ENCODE peak calls at places on chromosomes 11 and 22, in seven cellular contexts. One of them, this sample, is unnamed.

GRCh38 chr11:62104816-62105610 is 18.8 kb upstream of the INCENP start:
- DNase-seq in NCI-H1092: no peak
- DNase-seq in mammary epithelial cell: no peak
- DNase-seq in SK-MEL-5: peak; percentile 78
- DNase-seq in stimulated activated CD4-positive, alpha-beta T cell treated with anti-CD3 and anti-CD28 coated beads, Interleukin-15, amount 100 ng/mL, for 48 hours: no peak
- DNase-seq in transverse colon: no peak
- DNase-seq in D721Med: no peak
- DNase-seq in this sample: peak; percentile 22

GRCh38 chr11:76610371-76610770 is 60.2 kb downstream of the LRRC32 start:
- DNase-seq in transverse colon: no peak
- DNase-seq in SK-MEL-5: no peak
- DNase-seq in mammary epithelial cell: no peak
- DNase-seq in NCI-H1092: no peak
- DNase-seq in D721Med: no peak
- DNase-seq in stimulated activated CD4-positive, alpha-beta T cell treated with anti-CD3 and anti-CD28 coated beads, Interleukin-15, amount 100 ng/mL, for 48 hours: no peak
- DNase-seq in this sample: no peak

GRCh38 chr22:19723990-19724827 is 870 bp downstream of the GP1BB start:
- DNase-seq in transverse colon: no peak
- DNase-seq in D721Med: no peak
- DNase-seq in mammary epithelial cell: no peak
- DNase-seq in SK-MEL-5: peak; percentile 29
- DNase-seq in NCI-H1092: no peak
- DNase-seq in stimulated activated CD4-positive, alpha-beta T cell treated with anti-CD3 and anti-CD28 coated beads, Interleukin-15, amount 100 ng/mL, for 48 hours: no peak
- DNase-seq in this sample: no peak

GRCh38 chr22:48449466-48450187 is 1378.0 kb downstream of the BRD1 start:
- DNase-seq in SK-MEL-5: no peak
- DNase-seq in transverse colon: no peak
- DNase-seq in D721Med: no peak
- DNase-seq in stimulated activated CD4-positive, alpha-beta T cell treated with anti-CD3 and anti-CD28 coated beads, Interleukin-15, amount 100 ng/mL, for 48 hours: no peak
- DNase-seq in mammary epithelial cell: no peak
- DNase-seq in NCI-H1092: no peak
- DNase-seq in this sample: no peak

GRCh38 chr11:10638285-10638684 is 55.3 kb downstream of the IRAG1 start:
- DNase-seq in mammary epithelial cell: no peak
- DNase-seq in SK-MEL-5: no peak
- DNase-seq in transverse colon: no peak
- DNase-seq in stimulated activated CD4-positive, alpha-beta T cell treated with anti-CD3 and anti-CD28 coated beads, Interleukin-15, amount 100 ng/mL, for 48 hours: no peak
- DNase-seq in D721Med: no peak
- DNase-seq in NCI-H1092: no peak
- DNase-seq in this sample: no peak

GRCh38 chr22:20239063-20239950 is 28.8 kb downstream of the RTN4R start:
- DNase-seq in NCI-H1092: no peak
- DNase-seq in SK-MEL-5: no peak
- DNase-seq in mammary epithelial cell: no peak
- DNase-seq in stimulated activated CD4-positive, alpha-beta T cell treated with anti-CD3 and anti-CD28 coated beads, Interleukin-15, amount 100 ng/mL, for 48 hours: no peak
- DNase-seq in D721Med: no peak
- DNase-seq in transverse colon: peak; percentile 19
- DNase-seq in this sample: no peak

GRCh38 chr22:20009018-20009482 is 7.6 kb downstream of the ARVCF start:
- DNase-seq in NCI-H1092: no peak
- DNase-seq in transverse colon: no peak
- DNase-seq in mammary epithelial cell: no peak
- DNase-seq in stimulated activated CD4-positive, alpha-beta T cell treated with anti-CD3 and anti-CD28 coated beads, Interleukin-15, amount 100 ng/mL, for 48 hours: no peak
- DNase-seq in D721Med: no peak
- DNase-seq in SK-MEL-5: no peak
- DNase-seq in this sample: no peak

GRCh38 chr11:73194593-73194992 is 23.5 kb upstream of the P2RY2 start:
- DNase-seq in D721Med: no peak
- DNase-seq in mammary epithelial cell: peak; percentile 87
- DNase-seq in SK-MEL-5: no peak
- DNase-seq in NCI-H1092: no peak
- DNase-seq in transverse colon: peak; percentile 91
- DNase-seq in stimulated activated CD4-positive, alpha-beta T cell treated with anti-CD3 and anti-CD28 coated beads, Interleukin-15, amount 100 ng/mL, for 48 hours: no peak
- DNase-seq in this sample: no peak

GRCh38 chr11:123194308-123195181 is 503 bp downstream of the CLMP start:
- DNase-seq in D721Med: peak; percentile 28
- DNase-seq in mammary epithelial cell: peak; percentile 56
- DNase-seq in stimulated activated CD4-positive, alpha-beta T cell treated with anti-CD3 and anti-CD28 coated beads, Interleukin-15, amount 100 ng/mL, for 48 hours: no peak
- DNase-seq in NCI-H1092: peak; percentile 49
- DNase-seq in SK-MEL-5: no peak
- DNase-seq in transverse colon: no peak
- DNase-seq in this sample: no peak

GRCh38 chr11:11584446-11584810 is 37.4 kb downstream of the GALNT18 start:
- DNase-seq in SK-MEL-5: no peak
- DNase-seq in mammary epithelial cell: peak; percentile 97
- DNase-seq in D721Med: no peak
- DNase-seq in transverse colon: no peak
- DNase-seq in stimulated activated CD4-positive, alpha-beta T cell treated with anti-CD3 and anti-CD28 coated beads, Interleukin-15, amount 100 ng/mL, for 48 hours: no peak
- DNase-seq in NCI-H1092: no peak
- DNase-seq in this sample: no peak

GRCh38 chr11:77375114-77375513 is 73.6 kb upstream of the GDPD4 start:
- DNase-seq in transverse colon: no peak
- DNase-seq in D721Med: no peak
- DNase-seq in stimulated activated CD4-positive, alpha-beta T cell treated with anti-CD3 and anti-CD28 coated beads, Interleukin-15, amount 100 ng/mL, for 48 hours: no peak
- DNase-seq in NCI-H1092: no peak
- DNase-seq in SK-MEL-5: no peak
- DNase-seq in mammary epithelial cell: no peak
- DNase-seq in this sample: no peak

GRCh38 chr11:1408346-1408745 is 18.6 kb downstream of the BRSK2 start:
- DNase-seq in NCI-H1092: no peak
- DNase-seq in D721Med: no peak
- DNase-seq in mammary epithelial cell: no peak
- DNase-seq in stimulated activated CD4-positive, alpha-beta T cell treated with anti-CD3 and anti-CD28 coated beads, Interleukin-15, amount 100 ng/mL, for 48 hours: no peak
- DNase-seq in SK-MEL-5: no peak
- DNase-seq in transverse colon: no peak
- DNase-seq in this sample: no peak

GRCh38 chr11:121895919-121896318 is 220.1 kb downstream of the BLID start:
- DNase-seq in D721Med: no peak
- DNase-seq in SK-MEL-5: no peak
- DNase-seq in NCI-H1092: no peak
- DNase-seq in stimulated activated CD4-positive, alpha-beta T cell treated with anti-CD3 and anti-CD28 coated beads, Interleukin-15, amount 100 ng/mL, for 48 hours: no peak
- DNase-seq in mammary epithelial cell: peak; percentile 54
- DNase-seq in transverse colon: no peak
- DNase-seq in this sample: no peak

GRCh38 chr11:123450593-123450992 is 20.5 kb downstream of the GRAMD1B start:
- DNase-seq in transverse colon: no peak
- DNase-seq in mammary epithelial cell: no peak
- DNase-seq in D721Med: no peak
- DNase-seq in NCI-H1092: no peak
- DNase-seq in SK-MEL-5: no peak
- DNase-seq in stimulated activated CD4-positive, alpha-beta T cell treated with anti-CD3 and anti-CD28 coated beads, Interleukin-15, amount 100 ng/mL, for 48 hours: no peak
- DNase-seq in this sample: no peak

GRCh38 chr11:33168605-33169240 is 7.4 kb upstream of the CSTF3 start:
- DNase-seq in mammary epithelial cell: no peak
- DNase-seq in D721Med: no peak
- DNase-seq in transverse colon: no peak
- DNase-seq in SK-MEL-5: peak; percentile 81
- DNase-seq in NCI-H1092: no peak
- DNase-seq in stimulated activated CD4-positive, alpha-beta T cell treated with anti-CD3 and anti-CD28 coated beads, Interleukin-15, amount 100 ng/mL, for 48 hours: no peak
- DNase-seq in this sample: no peak

GRCh38 chr11:62791501-62792192 is at the start of gene TMEM223:
- DNase-seq in stimulated activated CD4-positive, alpha-beta T cell treated with anti-CD3 and anti-CD28 coated beads, Interleukin-15, amount 100 ng/mL, for 48 hours: peak; percentile 75
- DNase-seq in NCI-H1092: peak; percentile 76
- DNase-seq in mammary epithelial cell: peak; percentile 78
- DNase-seq in D721Med: peak; percentile 78
- DNase-seq in SK-MEL-5: peak; percentile 74
- DNase-seq in transverse colon: peak; percentile 93
- DNase-seq in this sample: peak; percentile 83

GRCh38 chr11:3197044-3197715 is 21.4 kb downstream of the MRGPRG start:
- DNase-seq in SK-MEL-5: no peak
- DNase-seq in NCI-H1092: no peak
- DNase-seq in D721Med: no peak
- DNase-seq in transverse colon: peak; percentile 6
- DNase-seq in stimulated activated CD4-positive, alpha-beta T cell treated with anti-CD3 and anti-CD28 coated beads, Interleukin-15, amount 100 ng/mL, for 48 hours: no peak
- DNase-seq in mammary epithelial cell: no peak
- DNase-seq in this sample: no peak

GRCh38 chr22:46833228-46833627 is 70.8 kb downstream of the TBC1D22A start:
- DNase-seq in SK-MEL-5: peak; percentile 78
- DNase-seq in NCI-H1092: no peak
- DNase-seq in transverse colon: no peak
- DNase-seq in mammary epithelial cell: peak; percentile 20
- DNase-seq in stimulated activated CD4-positive, alpha-beta T cell treated with anti-CD3 and anti-CD28 coated beads, Interleukin-15, amount 100 ng/mL, for 48 hours: no peak
- DNase-seq in D721Med: no peak
- DNase-seq in this sample: no peak

GRCh38 chr11:36265793-36266628 is 23.2 kb downstream of the COMMD9 start:
- DNase-seq in transverse colon: peak; percentile 46
- DNase-seq in SK-MEL-5: peak; percentile 62
- DNase-seq in D721Med: peak; percentile 46
- DNase-seq in NCI-H1092: peak; percentile 30
- DNase-seq in stimulated activated CD4-positive, alpha-beta T cell treated with anti-CD3 and anti-CD28 coated beads, Interleukin-15, amount 100 ng/mL, for 48 hours: peak; percentile 31
- DNase-seq in mammary epithelial cell: peak; percentile 29
- DNase-seq in this sample: no peak

GRCh38 chr11:14541180-14541579 is 21.0 kb upstream of the PSMA1 start:
- DNase-seq in transverse colon: no peak
- DNase-seq in stimulated activated CD4-positive, alpha-beta T cell treated with anti-CD3 and anti-CD28 coated beads, Interleukin-15, amount 100 ng/mL, for 48 hours: no peak
- DNase-seq in mammary epithelial cell: no peak
- DNase-seq in NCI-H1092: no peak
- DNase-seq in SK-MEL-5: peak; percentile 56
- DNase-seq in D721Med: no peak
- DNase-seq in this sample: peak; percentile 63

GRCh38 chr22:36569999-36570398 is 41.0 kb upstream of the EIF3D start:
- DNase-seq in transverse colon: no peak
- DNase-seq in stimulated activated CD4-positive, alpha-beta T cell treated with anti-CD3 and anti-CD28 coated beads, Interleukin-15, amount 100 ng/mL, for 48 hours: no peak
- DNase-seq in NCI-H1092: no peak
- DNase-seq in mammary epithelial cell: peak; percentile 20
- DNase-seq in D721Med: no peak
- DNase-seq in SK-MEL-5: peak; percentile 51
- DNase-seq in this sample: no peak

GRCh38 chr11:114315749-114316368 is 19.7 kb downstream of the NNMT start:
- DNase-seq in stimulated activated CD4-positive, alpha-beta T cell treated with anti-CD3 and anti-CD28 coated beads, Interleukin-15, amount 100 ng/mL, for 48 hours: no peak
- DNase-seq in mammary epithelial cell: no peak
- DNase-seq in D721Med: no peak
- DNase-seq in NCI-H1092: no peak
- DNase-seq in transverse colon: peak; percentile 18
- DNase-seq in SK-MEL-5: no peak
- DNase-seq in this sample: no peak

GRCh38 chr11:66956689-66957290 is 1.4 kb downstream of the PC start:
- DNase-seq in mammary epithelial cell: peak; percentile 81
- DNase-seq in stimulated activated CD4-positive, alpha-beta T cell treated with anti-CD3 and anti-CD28 coated beads, Interleukin-15, amount 100 ng/mL, for 48 hours: no peak
- DNase-seq in transverse colon: no peak
- DNase-seq in SK-MEL-5: no peak
- DNase-seq in NCI-H1092: no peak
- DNase-seq in D721Med: no peak
- DNase-seq in this sample: peak; percentile 37

GRCh38 chr11:399731-400211 is 5.8 kb downstream of the PKP3 start:
- DNase-seq in stimulated activated CD4-positive, alpha-beta T cell treated with anti-CD3 and anti-CD28 coated beads, Interleukin-15, amount 100 ng/mL, for 48 hours: no peak
- DNase-seq in SK-MEL-5: no peak
- DNase-seq in D721Med: no peak
- DNase-seq in transverse colon: no peak
- DNase-seq in mammary epithelial cell: no peak
- DNase-seq in NCI-H1092: no peak
- DNase-seq in this sample: no peak

GRCh38 chr11:2549080-2549479 is 104.3 kb downstream of the KCNQ1 start:
- DNase-seq in D721Med: no peak
- DNase-seq in mammary epithelial cell: no peak
- DNase-seq in SK-MEL-5: no peak
- DNase-seq in NCI-H1092: no peak
- DNase-seq in stimulated activated CD4-positive, alpha-beta T cell treated with anti-CD3 and anti-CD28 coated beads, Interleukin-15, amount 100 ng/mL, for 48 hours: no peak
- DNase-seq in transverse colon: peak; percentile 0
- DNase-seq in this sample: no peak

GRCh38 chr11:45289369-45289768 is 3.2 kb upstream of the SYT13 start:
- DNase-seq in mammary epithelial cell: peak; percentile 72
- DNase-seq in transverse colon: no peak
- DNase-seq in D721Med: no peak
- DNase-seq in stimulated activated CD4-positive, alpha-beta T cell treated with anti-CD3 and anti-CD28 coated beads, Interleukin-15, amount 100 ng/mL, for 48 hours: no peak
- DNase-seq in NCI-H1092: no peak
- DNase-seq in SK-MEL-5: peak; percentile 48
- DNase-seq in this sample: no peak

GRCh38 chr11:131099013-131099412 is 182.7 kb upstream of the SNX19 start:
- DNase-seq in SK-MEL-5: no peak
- DNase-seq in mammary epithelial cell: peak; percentile 25
- DNase-seq in transverse colon: no peak
- DNase-seq in D721Med: no peak
- DNase-seq in stimulated activated CD4-positive, alpha-beta T cell treated with anti-CD3 and anti-CD28 coated beads, Interleukin-15, amount 100 ng/mL, for 48 hours: no peak
- DNase-seq in NCI-H1092: no peak
- DNase-seq in this sample: no peak

GRCh38 chr22:21443057-21443734 is 24.0 kb upstream of the TMEM191C start:
- DNase-seq in NCI-H1092: no peak
- DNase-seq in mammary epithelial cell: no peak
- DNase-seq in D721Med: no peak
- DNase-seq in stimulated activated CD4-positive, alpha-beta T cell treated with anti-CD3 and anti-CD28 coated beads, Interleukin-15, amount 100 ng/mL, for 48 hours: no peak
- DNase-seq in transverse colon: no peak
- DNase-seq in SK-MEL-5: no peak
- DNase-seq in this sample: no peak

GRCh38 chr22:50173983-50174355 is 3.4 kb downstream of the PANX2 start:
- DNase-seq in SK-MEL-5: no peak
- DNase-seq in D721Med: no peak
- DNase-seq in transverse colon: no peak
- DNase-seq in NCI-H1092: no peak
- DNase-seq in stimulated activated CD4-positive, alpha-beta T cell treated with anti-CD3 and anti-CD28 coated beads, Interleukin-15, amount 100 ng/mL, for 48 hours: no peak
- DNase-seq in mammary epithelial cell: no peak
- DNase-seq in this sample: no peak

GRCh38 chr11:47797633-47798032 is 30.5 kb upstream of the FNBP4 start:
- DNase-seq in SK-MEL-5: peak; percentile 30
- DNase-seq in transverse colon: no peak
- DNase-seq in mammary epithelial cell: peak; percentile 55
- DNase-seq in D721Med: no peak
- DNase-seq in stimulated activated CD4-positive, alpha-beta T cell treated with anti-CD3 and anti-CD28 coated beads, Interleukin-15, amount 100 ng/mL, for 48 hours: peak; percentile 30
- DNase-seq in NCI-H1092: no peak
- DNase-seq in this sample: no peak

GRCh38 chr22:17199131-17199731 is 20.0 kb downstream of the ADA2 start:
- DNase-seq in mammary epithelial cell: no peak
- DNase-seq in stimulated activated CD4-positive, alpha-beta T cell treated with anti-CD3 and anti-CD28 coated beads, Interleukin-15, amount 100 ng/mL, for 48 hours: no peak
- DNase-seq in D721Med: peak; percentile 50
- DNase-seq in NCI-H1092: no peak
- DNase-seq in SK-MEL-5: no peak
- DNase-seq in transverse colon: no peak
- DNase-seq in this sample: peak; percentile 38

GRCh38 chr11:45459501-45459900 is 173.4 kb upstream of the SYT13 start:
- DNase-seq in NCI-H1092: no peak
- DNase-seq in D721Med: no peak
- DNase-seq in transverse colon: no peak
- DNase-seq in mammary epithelial cell: no peak
- DNase-seq in SK-MEL-5: no peak
- DNase-seq in stimulated activated CD4-positive, alpha-beta T cell treated with anti-CD3 and anti-CD28 coated beads, Interleukin-15, amount 100 ng/mL, for 48 hours: no peak
- DNase-seq in this sample: no peak

GRCh38 chr11:19742595-19743292 is 30.1 kb downstream of the NAV2 start:
- DNase-seq in mammary epithelial cell: peak; percentile 67
- DNase-seq in NCI-H1092: peak; percentile 50
- DNase-seq in transverse colon: peak; percentile 83
- DNase-seq in SK-MEL-5: peak; percentile 84
- DNase-seq in D721Med: no peak
- DNase-seq in stimulated activated CD4-positive, alpha-beta T cell treated with anti-CD3 and anti-CD28 coated beads, Interleukin-15, amount 100 ng/mL, for 48 hours: peak; percentile 32
- DNase-seq in this sample: peak; percentile 92

GRCh38 chr22:42001127-42001526 is 2.5 kb downstream of the WBP2NL start:
- DNase-seq in SK-MEL-5: no peak
- DNase-seq in mammary epithelial cell: no peak
- DNase-seq in transverse colon: no peak
- DNase-seq in NCI-H1092: no peak
- DNase-seq in stimulated activated CD4-positive, alpha-beta T cell treated with anti-CD3 and anti-CD28 coated beads, Interleukin-15, amount 100 ng/mL, for 48 hours: no peak
- DNase-seq in D721Med: no peak
- DNase-seq in this sample: no peak

GRCh38 chr11:12135185-12135584 is 24.8 kb downstream of the MICAL2 start:
- DNase-seq in mammary epithelial cell: no peak
- DNase-seq in SK-MEL-5: no peak
- DNase-seq in D721Med: peak; percentile 51
- DNase-seq in NCI-H1092: no peak
- DNase-seq in stimulated activated CD4-positive, alpha-beta T cell treated with anti-CD3 and anti-CD28 coated beads, Interleukin-15, amount 100 ng/mL, for 48 hours: no peak
- DNase-seq in transverse colon: peak; percentile 3
- DNase-seq in this sample: no peak

GRCh38 chr11:95698939-95699562 is 90.5 kb downstream of the FAM76B start:
- DNase-seq in D721Med: no peak
- DNase-seq in transverse colon: no peak
- DNase-seq in SK-MEL-5: peak; percentile 81
- DNase-seq in mammary epithelial cell: peak; percentile 93
- DNase-seq in NCI-H1092: no peak
- DNase-seq in stimulated activated CD4-positive, alpha-beta T cell treated with anti-CD3 and anti-CD28 coated beads, Interleukin-15, amount 100 ng/mL, for 48 hours: no peak
- DNase-seq in this sample: peak; percentile 56

GRCh38 chr11:44948155-44948554 is 2.5 kb downstream of the TP53I11 start:
- DNase-seq in D721Med: no peak
- DNase-seq in mammary epithelial cell: no peak
- DNase-seq in transverse colon: no peak
- DNase-seq in NCI-H1092: no peak
- DNase-seq in SK-MEL-5: no peak
- DNase-seq in stimulated activated CD4-positive, alpha-beta T cell treated with anti-CD3 and anti-CD28 coated beads, Interleukin-15, amount 100 ng/mL, for 48 hours: no peak
- DNase-seq in this sample: no peak

GRCh38 chr11:119504366-119504765 is 81.4 kb upstream of the THY1 start:
- DNase-seq in D721Med: no peak
- DNase-seq in SK-MEL-5: no peak
- DNase-seq in mammary epithelial cell: no peak
- DNase-seq in stimulated activated CD4-positive, alpha-beta T cell treated with anti-CD3 and anti-CD28 coated beads, Interleukin-15, amount 100 ng/mL, for 48 hours: no peak
- DNase-seq in NCI-H1092: no peak
- DNase-seq in transverse colon: no peak
- DNase-seq in this sample: no peak